ENCODE peak calls at places on chromosomes 1 and 21, in five cellular contexts. One of them, this sample, is unnamed.

GRCh38 chr1:218480691-218481099 is 135.6 kb downstream of the TGFB2 start:
- DNase-seq in breast epithelium: no peak
- DNase-seq in cardiac muscle cell: no peak
- DNase-seq in body of pancreas: no peak
- DNase-seq in mammary epithelial cell: peak; percentile 84
- DNase-seq in this sample: peak; percentile 93

GRCh38 chr1:60657926-60658325 is 424.4 kb upstream of the NFIA start:
- DNase-seq in breast epithelium: no peak
- DNase-seq in cardiac muscle cell: no peak
- DNase-seq in body of pancreas: no peak
- DNase-seq in mammary epithelial cell: no peak
- DNase-seq in this sample: no peak

GRCh38 chr21:37370152-37371040 is 3.8 kb downstream of the DYRK1A start:
- DNase-seq in breast epithelium: no peak
- DNase-seq in cardiac muscle cell: no peak
- DNase-seq in body of pancreas: no peak
- DNase-seq in mammary epithelial cell: peak; percentile 67
- DNase-seq in this sample: no peak

GRCh38 chr1:1058921-1059493 is 15.1 kb downstream of the RNF223 start:
- DNase-seq in breast epithelium: no peak
- DNase-seq in cardiac muscle cell: no peak
- DNase-seq in body of pancreas: peak; percentile 32
- DNase-seq in mammary epithelial cell: peak; percentile 58
- DNase-seq in this sample: no peak

GRCh38 chr1:233016798-233017197 is 66.4 kb downstream of the NTPCR start:
- DNase-seq in breast epithelium: no peak
- DNase-seq in cardiac muscle cell: no peak
- DNase-seq in body of pancreas: no peak
- DNase-seq in mammary epithelial cell: no peak
- DNase-seq in this sample: no peak

GRCh38 chr1:37477198-37477931 is 3.0 kb downstream of the ZC3H12A start:
- DNase-seq in breast epithelium: peak; percentile 84
- DNase-seq in cardiac muscle cell: peak; percentile 17
- DNase-seq in body of pancreas: peak; percentile 80
- DNase-seq in mammary epithelial cell: peak; percentile 91
- DNase-seq in this sample: no peak

GRCh38 chr21:31343680-31344480 is at the start of gene TIAM1:
- DNase-seq in breast epithelium: peak; percentile 30
- DNase-seq in cardiac muscle cell: peak; percentile 59
- DNase-seq in body of pancreas: peak; percentile 25
- DNase-seq in mammary epithelial cell: peak; percentile 89
- DNase-seq in this sample: no peak

GRCh38 chr1:246978281-246978680 is 29.6 kb downstream of the ZNF695 start:
- DNase-seq in breast epithelium: no peak
- DNase-seq in cardiac muscle cell: no peak
- DNase-seq in body of pancreas: no peak
- DNase-seq in mammary epithelial cell: no peak
- DNase-seq in this sample: no peak

GRCh38 chr1:163082971-163083370 is 13.8 kb downstream of the RGS4 start:
- DNase-seq in breast epithelium: no peak
- DNase-seq in cardiac muscle cell: no peak
- DNase-seq in body of pancreas: no peak
- DNase-seq in mammary epithelial cell: no peak
- DNase-seq in this sample: no peak

GRCh38 chr1:232404981-232405380 is 225.0 kb downstream of the SIPA1L2 start:
- DNase-seq in breast epithelium: no peak
- DNase-seq in cardiac muscle cell: peak; percentile 31
- DNase-seq in body of pancreas: no peak
- DNase-seq in mammary epithelial cell: no peak
- DNase-seq in this sample: no peak

GRCh38 chr1:111193712-111194480 is 6.5 kb downstream of the DENND2D start:
- DNase-seq in breast epithelium: no peak
- DNase-seq in cardiac muscle cell: no peak
- DNase-seq in body of pancreas: no peak
- DNase-seq in mammary epithelial cell: no peak
- DNase-seq in this sample: no peak

GRCh38 chr1:55040083-55040952 is 970 bp downstream of the PCSK9 start:
- DNase-seq in breast epithelium: no peak
- DNase-seq in cardiac muscle cell: no peak
- DNase-seq in body of pancreas: peak; percentile 85
- DNase-seq in mammary epithelial cell: peak; percentile 24
- DNase-seq in this sample: no peak

GRCh38 chr1:14910947-14911721 is 242.4 kb upstream of the TMEM51 start:
- DNase-seq in breast epithelium: peak; percentile 97
- DNase-seq in cardiac muscle cell: no peak
- DNase-seq in body of pancreas: peak; percentile 12
- DNase-seq in mammary epithelial cell: peak; percentile 92
- DNase-seq in this sample: no peak

GRCh38 chr1:147842578-147842977 is 60.0 kb upstream of the GJA8 start:
- DNase-seq in breast epithelium: no peak
- DNase-seq in cardiac muscle cell: no peak
- DNase-seq in body of pancreas: no peak
- DNase-seq in mammary epithelial cell: no peak
- DNase-seq in this sample: no peak

GRCh38 chr1:37890378-37891014 is 31.1 kb upstream of the MTF1 start:
- DNase-seq in breast epithelium: no peak
- DNase-seq in cardiac muscle cell: peak; percentile 44
- DNase-seq in body of pancreas: no peak
- DNase-seq in mammary epithelial cell: peak; percentile 26
- DNase-seq in this sample: peak; percentile 32

GRCh38 chr1:65764052-65764451 is 28.6 kb upstream of the PDE4B start:
- DNase-seq in breast epithelium: no peak
- DNase-seq in cardiac muscle cell: no peak
- DNase-seq in body of pancreas: no peak
- DNase-seq in mammary epithelial cell: no peak
- DNase-seq in this sample: peak; percentile 79

GRCh38 chr1:40451238-40451585 is 936 bp downstream of the ZFP69B start:
- DNase-seq in breast epithelium: no peak
- DNase-seq in cardiac muscle cell: no peak
- DNase-seq in body of pancreas: no peak
- DNase-seq in mammary epithelial cell: no peak
- DNase-seq in this sample: no peak

GRCh38 chr1:53140451-53140850 is 2.0 kb downstream of the SLC1A7 start:
- DNase-seq in breast epithelium: no peak
- DNase-seq in cardiac muscle cell: no peak
- DNase-seq in body of pancreas: no peak
- DNase-seq in mammary epithelial cell: no peak
- DNase-seq in this sample: no peak

GRCh38 chr1:15029036-15029435 is 124.5 kb upstream of the TMEM51 start:
- DNase-seq in breast epithelium: no peak
- DNase-seq in cardiac muscle cell: no peak
- DNase-seq in body of pancreas: no peak
- DNase-seq in mammary epithelial cell: no peak
- DNase-seq in this sample: no peak

GRCh38 chr1:30111431-30111830 is 612.0 kb downstream of the MATN1 start:
- DNase-seq in breast epithelium: no peak
- DNase-seq in cardiac muscle cell: peak; percentile 80
- DNase-seq in body of pancreas: peak; percentile 56
- DNase-seq in mammary epithelial cell: peak; percentile 16
- DNase-seq in this sample: no peak

GRCh38 chr1:170310931-170311330 is 165.2 kb downstream of the NTMT2 start:
- DNase-seq in breast epithelium: no peak
- DNase-seq in cardiac muscle cell: no peak
- DNase-seq in body of pancreas: no peak
- DNase-seq in mammary epithelial cell: no peak
- DNase-seq in this sample: no peak

GRCh38 chr1:160400284-160400645 is at the start of gene VANGL2:
- DNase-seq in breast epithelium: peak; percentile 70
- DNase-seq in cardiac muscle cell: peak; percentile 89
- DNase-seq in body of pancreas: peak; percentile 87
- DNase-seq in mammary epithelial cell: peak; percentile 38
- DNase-seq in this sample: no peak

GRCh38 chr1:201503397-201504176 is 3.3 kb downstream of the CSRP1 start:
- DNase-seq in breast epithelium: peak; percentile 89
- DNase-seq in cardiac muscle cell: peak; percentile 87
- DNase-seq in body of pancreas: peak; percentile 59
- DNase-seq in mammary epithelial cell: peak; percentile 92
- DNase-seq in this sample: no peak

GRCh38 chr1:119249283-119249682 is 108.8 kb upstream of the WARS2 start:
- DNase-seq in breast epithelium: no peak
- DNase-seq in cardiac muscle cell: no peak
- DNase-seq in body of pancreas: peak; percentile 6
- DNase-seq in mammary epithelial cell: no peak
- DNase-seq in this sample: no peak

GRCh38 chr1:180674603-180675530 is 43.0 kb downstream of the XPR1 start:
- DNase-seq in breast epithelium: no peak
- DNase-seq in cardiac muscle cell: no peak
- DNase-seq in body of pancreas: no peak
- DNase-seq in mammary epithelial cell: no peak
- DNase-seq in this sample: no peak

GRCh38 chr1:174209347-174210187 is 50.2 kb downstream of the RABGAP1L start:
- DNase-seq in breast epithelium: no peak
- DNase-seq in cardiac muscle cell: no peak
- DNase-seq in body of pancreas: no peak
- DNase-seq in mammary epithelial cell: peak; percentile 35
- DNase-seq in this sample: no peak

GRCh38 chr21:40680311-40680710 is 166.6 kb downstream of the DSCAM start:
- DNase-seq in breast epithelium: no peak
- DNase-seq in cardiac muscle cell: no peak
- DNase-seq in body of pancreas: no peak
- DNase-seq in mammary epithelial cell: no peak
- DNase-seq in this sample: no peak

GRCh38 chr1:168216171-168216570 is 9.6 kb upstream of the SFT2D2 start:
- DNase-seq in breast epithelium: no peak
- DNase-seq in cardiac muscle cell: no peak
- DNase-seq in body of pancreas: no peak
- DNase-seq in mammary epithelial cell: no peak
- DNase-seq in this sample: peak; percentile 6

GRCh38 chr1:226378071-226378470 is 29.8 kb downstream of the PARP1 start:
- DNase-seq in breast epithelium: no peak
- DNase-seq in cardiac muscle cell: no peak
- DNase-seq in body of pancreas: no peak
- DNase-seq in mammary epithelial cell: no peak
- DNase-seq in this sample: no peak

GRCh38 chr1:216670118-216670870 is 52.9 kb downstream of the ESRRG start:
- DNase-seq in breast epithelium: no peak
- DNase-seq in cardiac muscle cell: no peak
- DNase-seq in body of pancreas: no peak
- DNase-seq in mammary epithelial cell: peak; percentile 17
- DNase-seq in this sample: no peak

GRCh38 chr1:231931846-231932454 is 305.4 kb downstream of the DISC1 start:
- DNase-seq in breast epithelium: no peak
- DNase-seq in cardiac muscle cell: no peak
- DNase-seq in body of pancreas: peak; percentile 10
- DNase-seq in mammary epithelial cell: no peak
- DNase-seq in this sample: no peak

GRCh38 chr1:119565131-119565772 is 58.2 kb downstream of the HSD3B1 start:
- DNase-seq in breast epithelium: no peak
- DNase-seq in cardiac muscle cell: no peak
- DNase-seq in body of pancreas: no peak
- DNase-seq in mammary epithelial cell: peak; percentile 68
- DNase-seq in this sample: peak; percentile 15

GRCh38 chr1:115706774-115707425 is 61.6 kb downstream of the CASQ2 start:
- DNase-seq in breast epithelium: no peak
- DNase-seq in cardiac muscle cell: peak; percentile 89
- DNase-seq in body of pancreas: no peak
- DNase-seq in mammary epithelial cell: peak; percentile 30
- DNase-seq in this sample: peak; percentile 6

DNA sequence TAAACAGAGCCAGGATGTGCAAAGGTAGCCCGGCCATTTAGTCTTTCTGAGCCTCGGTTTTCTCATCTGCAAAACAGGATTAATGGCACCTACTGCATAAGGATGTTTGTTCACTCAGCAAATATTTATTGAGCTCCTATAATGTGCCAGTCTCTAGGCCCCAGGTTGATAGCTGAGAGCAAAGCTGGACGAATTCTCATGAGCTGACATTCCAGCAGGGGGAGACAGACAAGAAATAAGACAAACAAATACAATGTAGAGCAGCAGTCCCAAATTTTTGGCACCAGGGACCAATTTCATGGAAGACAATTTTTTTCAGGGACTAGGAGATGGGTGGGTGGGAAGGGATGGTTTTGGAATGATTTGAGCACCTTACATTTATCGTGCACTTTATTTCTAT is 74.3 kb upstream of the PAX7 start:
- DNase-seq in breast epithelium: no peak
- DNase-seq in cardiac muscle cell: peak; percentile 33
- DNase-seq in body of pancreas: peak; percentile 37
- DNase-seq in mammary epithelial cell: no peak
- DNase-seq in this sample: peak; percentile 43
- TF ChIP-seq CTCF in breast epithelium: no peak
- TF ChIP-seq CTCF in cardiac muscle cell: peak; percentile 52
- TF ChIP-seq CTCF in body of pancreas: peak; percentile 25
- TF ChIP-seq CTCF in mammary epithelial cell: peak; percentile 47
- TF ChIP-seq CTCF in this sample: peak; percentile 42

DNA sequence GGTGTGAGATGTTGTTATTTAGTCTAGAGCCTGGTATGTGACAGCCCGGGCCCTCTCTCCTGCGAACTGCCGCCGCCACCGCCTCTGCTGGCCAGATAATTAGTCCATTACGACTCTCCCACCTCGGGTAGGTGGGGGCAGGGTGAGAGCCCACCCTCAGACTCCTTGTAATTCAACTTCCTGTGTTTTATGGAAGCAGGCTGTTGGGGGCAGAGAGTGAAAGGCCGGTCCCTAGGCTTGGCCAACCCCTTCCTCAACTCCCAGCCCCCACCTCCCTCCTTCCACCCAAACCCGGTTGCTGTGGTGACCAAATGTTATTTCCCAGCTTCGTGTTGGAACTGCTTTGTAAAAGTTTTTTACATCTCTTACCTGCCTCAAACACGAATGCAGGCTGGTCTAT is 119.1 kb downstream of the RNF220 start:
- DNase-seq in breast epithelium: no peak
- DNase-seq in cardiac muscle cell: no peak
- DNase-seq in body of pancreas: no peak
- DNase-seq in mammary epithelial cell: no peak
- DNase-seq in this sample: no peak
- H3K4me3 ChIP-seq in breast epithelium: no peak overlapping the region
- H3K4me3 ChIP-seq in cardiac muscle cell: peak overlapping the region; percentile 29
- H3K4me3 ChIP-seq in body of pancreas: no peak overlapping the region
- H3K4me3 ChIP-seq in mammary epithelial cell: no peak overlapping the region
- H3K4me3 ChIP-seq in this sample: no peak overlapping the region

GRCh38 chr21:27700974-27701614 is 734.2 kb upstream of the ADAMTS5 start:
- DNase-seq in breast epithelium: peak; percentile 76
- DNase-seq in cardiac muscle cell: peak; percentile 87
- DNase-seq in body of pancreas: peak; percentile 90
- DNase-seq in mammary epithelial cell: peak; percentile 77
- DNase-seq in this sample: peak; percentile 52
- TF ChIP-seq CTCF in breast epithelium: peak; percentile 86
- TF ChIP-seq CTCF in cardiac muscle cell: peak; percentile 86
- TF ChIP-seq CTCF in body of pancreas: peak; percentile 85
- TF ChIP-seq CTCF in mammary epithelial cell: peak; percentile 92
- TF ChIP-seq CTCF in this sample: peak; percentile 94

GRCh38 chr1:156146006-156146748 is 7.2 kb upstream of the SEMA4A start:
- DNase-seq in breast epithelium: peak; percentile 88
- DNase-seq in cardiac muscle cell: peak; percentile 70
- DNase-seq in body of pancreas: peak; percentile 75
- DNase-seq in mammary epithelial cell: peak; percentile 93
- DNase-seq in this sample: peak; percentile 52

GRCh38 chr1:156145622-156146005 is 7.8 kb upstream of the SEMA4A start:
- DNase-seq in breast epithelium: no peak
- DNase-seq in cardiac muscle cell: no peak
- DNase-seq in body of pancreas: no peak
- DNase-seq in mammary epithelial cell: no peak
- DNase-seq in this sample: no peak

GRCh38 chr1:156148236-156148635 is 5.1 kb upstream of the SEMA4A start:
- DNase-seq in breast epithelium: no peak
- DNase-seq in cardiac muscle cell: no peak
- DNase-seq in body of pancreas: no peak
- DNase-seq in mammary epithelial cell: no peak
- DNase-seq in this sample: no peak

GRCh38 chr1:156144747-156145146 is 8.6 kb upstream of the SEMA4A start:
- DNase-seq in breast epithelium: no peak
- DNase-seq in cardiac muscle cell: no peak
- DNase-seq in body of pancreas: no peak
- DNase-seq in mammary epithelial cell: no peak
- DNase-seq in this sample: no peak

GRCh38 chr1:156146749-156147405 is 6.5 kb upstream of the SEMA4A start:
- DNase-seq in breast epithelium: no peak
- DNase-seq in cardiac muscle cell: no peak
- DNase-seq in body of pancreas: peak; percentile 31
- DNase-seq in mammary epithelial cell: peak; percentile 26
- DNase-seq in this sample: no peak
- H3K4me3 ChIP-seq in breast epithelium: peak overlapping the region; percentile 8
- H3K4me3 ChIP-seq in cardiac muscle cell: no peak overlapping the region
- H3K4me3 ChIP-seq in body of pancreas: no peak overlapping the region
- H3K4me3 ChIP-seq in mammary epithelial cell: no peak overlapping the region
- H3K4me3 ChIP-seq in this sample: no peak overlapping the region